ENCODE peak calls at places on chromosomes 7 and 10, in ten cellular contexts. Z, E, M, J, O, D, S, A, U and B are unnamed samples.

GRCh38 chr10:13299437-13300287 is at the start of gene PHYH:
- DNase-seq in S (peak), M (peak), D (peak), Z (peak), A (peak), U (peak), J (peak), O (peak), E (peak), B (peak)

GRCh38 chr10:3186365-3186764 is 13.8 kb upstream of the PITRM1 start:
- DNase-seq in M (no peak), U (no peak), D (no peak), E (no peak), A (peak), S (no peak), Z (no peak), O (no peak), J (no peak), B (no peak)

GRCh38 chr7:115066050-115066449 is 144.2 kb downstream of the MDFIC start:
- DNase-seq in D (peak), J (no peak), Z (no peak), S (no peak), E (no peak), A (no peak), O (no peak), U (no peak), M (no peak), B (peak)

GRCh38 chr10:73095479-73096021 is 1.1 kb downstream of the P4HA1 start:
- DNase-seq in S (peak), D (peak), M (peak), U (peak), E (no peak), A (peak), O (peak), Z (peak), J (peak), B (peak)

GRCh38 chr7:947391-948210 is 6.9 kb downstream of the ADAP1 start:
- DNase-seq in O (no peak), U (no peak), A (no peak), Z (no peak), E (no peak), M (no peak), J (no peak), S (no peak), D (peak), B (peak)

GRCh38 chr10:121880842-121881423 is 46.9 kb downstream of the ATE1 start:
- DNase-seq in E (no peak), J (no peak), M (no peak), O (no peak), A (no peak), D (no peak), U (no peak), S (no peak), Z (no peak), B (no peak)

GRCh38 chr10:26430641-26431163 is 7.4 kb upstream of the APBB1IP start:
- DNase-seq in J (no peak), O (no peak), D (no peak), A (peak), Z (no peak), E (no peak), M (no peak), U (no peak), S (peak), B (no peak)

GRCh38 chr10:103736763-103737162 is 118.6 kb downstream of the SH3PXD2A start:
- DNase-seq in M (peak), O (peak), U (no peak), D (no peak), Z (peak), J (no peak), S (peak), A (no peak), E (peak), B (no peak)

GRCh38 chr10:63414481-63415260 is 51.1 kb downstream of the JMJD1C start:
- DNase-seq in Z (no peak), S (peak), A (no peak), O (no peak), M (no peak), J (no peak), U (no peak), D (no peak), E (no peak), B (no peak)

GRCh38 chr7:155456772-155457543 is 971 bp upstream of the EN2 start:
- DNase-seq in Z (no peak), A (no peak), J (peak), D (peak), M (peak), U (no peak), S (no peak), E (peak), O (peak), B (peak)